ENCODE peak calls at places on chromosome 11, in seven cellular contexts. N is IMR-90; J is stomach; Y is HCEC 1CT; M is stimulated activated CD8-positive, alpha-beta memory T cell treated with anti-CD3 and anti-CD28 coated beads, Interleukin-7, amount 100 ng/mL, for 1 hour; B is activated CD4-positive, alpha-beta T cell treated with anti-CD3 and anti-CD28 coated beads, Interleukin-2, amount 50 U/mL, for 1 hour; Z is NCI-H1105. G is an unnamed sample.

GRCh38 chr11:115501895-115502589 is 2.2 kb downstream of the CADM1 start:
- DNase-seq in J (no peak), Z (peak; percentile 61), Y (no peak), B (no peak), M (no peak), N (peak; percentile 21), G (no peak)

GRCh38 chr11:107592256-107592655 is 1.3 kb downstream of the ELMOD1 start:
- DNase-seq in Y (no peak), N (no peak), B (no peak), J (no peak), Z (no peak), M (no peak), G (no peak)

GRCh38 chr11:117443269-117444186 is 115.9 kb downstream of the CEP164 start:
- DNase-seq in B (no peak), Y (peak; percentile 8), J (peak; percentile 34), N (peak; percentile 30), Z (peak; percentile 33), M (no peak), G (peak; percentile 42)

GRCh38 chr11:76166314-76166713 is 40.0 kb downstream of the WNT11 start:
- DNase-seq in Z (no peak), N (no peak), Y (peak; percentile 11), J (no peak), M (no peak), B (no peak), G (no peak)

GRCh38 chr11:130042093-130042591 is 27.6 kb upstream of the APLP2 start:
- DNase-seq in N (peak; percentile 99), B (no peak), J (no peak), Y (peak; percentile 97), Z (no peak), M (no peak), G (peak; percentile 97)

GRCh38 chr11:27174672-27175210 is 134.1 kb downstream of the BBOX1 start:
- DNase-seq in Y (no peak), J (no peak), B (no peak), Z (no peak), N (no peak), M (no peak), G (no peak)

GRCh38 chr11:69637956-69638871 is 2.7 kb upstream of the CCND1 start:
- DNase-seq in Z (peak; percentile 50), B (no peak), Y (peak; percentile 54), N (peak; percentile 65), J (peak; percentile 77), M (no peak), G (peak; percentile 64)

GRCh38 chr11:116707746-116708145 is 65.0 kb downstream of the BUD13 start:
- DNase-seq in N (no peak), Z (no peak), J (no peak), Y (no peak), M (no peak), B (no peak), G (no peak)

GRCh38 chr11:31802990-31803812 is 7.9 kb downstream of the PAX6 start:
- DNase-seq in N (no peak), J (no peak), M (no peak), B (no peak), Y (no peak), Z (no peak), G (no peak)

G was measured in fibroblast of pulmonary artery.